ENCODE peak calls at places on chromosomes 6 and 20, in ten cellular contexts. I is epithelial cell of esophagus; O is posterior cingulate gyrus; Z is SHP77; M is HCT116; S is non-pigmented ciliary epithelial cell; Y is CD8-positive, alpha-beta T cell; K is MCF 10A; D is activated CD4-positive, alpha-beta T cell treated with anti-CD3 and anti-CD28 coated beads, Interleukin-2, amount 50 U/mL, for 24 hours; R is heart left ventricle. Q is an unnamed sample.

GRCh38 chr6:111603648-111604047 is 2.0 kb downstream of the TRAF3IP2 start:
- DNase-seq in I (peak), O (no peak), Z (no peak), M (no peak), S (no peak), Y (no peak), K (no peak), D (no peak), R (no peak), Q (no peak)

GRCh38 chr6:123551939-123552707 is 84.6 kb downstream of the TRDN start:
- DNase-seq in I (no peak), O (no peak), Z (no peak), M (no peak), S (no peak), Y (no peak), K (no peak), D (no peak), R (no peak), Q (no peak)

GRCh38 chr6:31897612-31898199 is at the start of gene EHMT2:
- DNase-seq in I (peak), O (peak), Z (peak), M (peak), S (no peak), Y (peak), K (peak), D (peak), R (peak), Q (peak)

GRCh38 chr20:29349836-29350235 is 1907.6 kb upstream of the DEFB115 start:
- DNase-seq in I (no peak), O (no peak), Z (no peak), M (no peak), S (no peak), Y (no peak), K (no peak), D (no peak), R (no peak), Q (no peak)

GRCh38 chr20:45538209-45538798 is 978 bp downstream of the WFDC6 start:
- DNase-seq in I (peak), O (no peak), Z (no peak), M (no peak), S (no peak), Y (no peak), K (peak), D (no peak), R (no peak), Q (no peak)

GRCh38 chr6:79605968-79606764 is 25.0 kb upstream of the SH3BGRL2 start:
- DNase-seq in I (peak), O (no peak), Z (no peak), M (no peak), S (no peak), Y (no peak), K (peak), D (no peak), R (no peak), Q (no peak)

GRCh38 chr6:106804238-106805016 is 170.1 kb downstream of the CD24 start:
- DNase-seq in I (no peak), O (no peak), Z (no peak), M (no peak), S (no peak), Y (no peak), K (no peak), D (no peak), R (no peak), Q (no peak)

GRCh38 chr20:51695574-51696303 is 72.5 kb downstream of the ATP9A start:
- DNase-seq in I (peak), O (no peak), Z (no peak), M (no peak), S (peak), Y (no peak), K (peak), D (no peak), R (no peak), Q (peak)

GRCh38 chr6:142925575-142926110 is 19.3 kb downstream of the HIVEP2 start:
- DNase-seq in I (peak), O (no peak), Z (no peak), M (no peak), S (no peak), Y (no peak), K (peak), D (no peak), R (no peak), Q (peak)

GRCh38 chr20:22686097-22686496 is 101.7 kb upstream of the FOXA2 start:
- DNase-seq in I (peak), O (peak), Z (peak), M (peak), S (peak), Y (no peak), K (peak), D (no peak), R (peak), Q (peak)

GRCh38 chr6:162868397-162868796 is 140.6 kb downstream of the PACRG start:
- DNase-seq in I (no peak), O (no peak), Z (no peak), M (no peak), S (no peak), Y (no peak), K (no peak), D (no peak), R (no peak), Q (no peak)

GRCh38 chr20:40333591-40333990 is 355.4 kb downstream of the MAFB start:
- DNase-seq in I (no peak), O (no peak), Z (no peak), M (no peak), S (no peak), Y (no peak), K (no peak), D (no peak), R (no peak), Q (no peak)

Q was measured in fibroblast of gingiva.